ENCODE peak calls at places on chromosomes 3 and 15, in seven cellular contexts. W, S, F, I, B, Y and G are unnamed samples.

GRCh38 chr3:189269356-189269755 is 97.6 kb downstream of the TPRG1 start:
- DNase-seq in W (no peak), S (no peak), F (no peak), I (peak), B (peak), Y (peak), G (no peak)

GRCh38 chr3:58683001-58683845 is 16.6 kb upstream of the FAM3D start:
- DNase-seq in W (peak), S (peak), F (no peak), I (peak), B (peak), Y (peak), G (peak)

GRCh38 chr15:89177633-89178306 is 43.6 kb downstream of the RLBP1 start:
- DNase-seq in W (peak), S (peak), F (no peak), I (peak), B (peak), Y (peak), G (peak)

GRCh38 chr3:61627768-61628185 is 66.4 kb downstream of the PTPRG start:
- DNase-seq in W (no peak), S (peak), F (no peak), I (peak), B (peak), Y (peak), G (peak)

GRCh38 chr3:146163584-146163983 is 2.6 kb upstream of the PLOD2 start:
- DNase-seq in W (no peak), S (peak), F (no peak), I (peak), B (peak), Y (peak), G (peak)

GRCh38 chr3:138082992-138083386 is 32.4 kb downstream of the DZIP1L start:
- DNase-seq in W (no peak), S (no peak), F (no peak), I (no peak), B (no peak), Y (peak), G (no peak)

GRCh38 chr3:141477224-141477623 is 9.6 kb upstream of the RASA2 start:
- DNase-seq in W (no peak), S (no peak), F (no peak), I (peak), B (peak), Y (peak), G (peak)

GRCh38 chr3:186895406-186895805 is 34.9 kb upstream of the ST6GAL1 start:
- DNase-seq in W (no peak), S (no peak), F (no peak), I (no peak), B (no peak), Y (no peak), G (no peak)

GRCh38 chr3:46663611-46664135 is 29.8 kb downstream of the ALS2CL start:
- DNase-seq in W (peak), S (no peak), F (no peak), I (no peak), B (peak), Y (peak), G (no peak)

GRCh38 chr3:182382112-182382857 is 411.0 kb upstream of the ATP11B start:
- DNase-seq in W (no peak), S (no peak), F (no peak), I (no peak), B (no peak), Y (no peak), G (no peak)

GRCh38 chr3:128427872-128428822 is 38.5 kb downstream of the DNAJB8 start:
- DNase-seq in W (no peak), S (no peak), F (peak), I (no peak), B (no peak), Y (no peak), G (no peak)

GRCh38 chr3:9352917-9353823 is 9.7 kb upstream of the THUMPD3 start:
- DNase-seq in W (peak), S (peak), F (peak), I (peak), B (peak), Y (peak), G (peak)

GRCh38 chr15:92610101-92610520 is 45.5 kb downstream of the FAM174B start:
- DNase-seq in W (no peak), S (no peak), F (peak), I (no peak), B (no peak), Y (no peak), G (no peak)

GRCh38 chr15:48965972-48966371 is 2.3 kb upstream of the SHC4 start:
- DNase-seq in W (peak), S (no peak), F (no peak), I (peak), B (peak), Y (peak), G (peak)